ENCODE peak calls at places on chromosomes 7 and 10, in ten cellular contexts. S, D, U, C, T, A, Y, O, X and R are unnamed samples. For H3K4me1 and H3K9me3, the result is how much of the 10 kb centered on the place peaks cover.

GRCh38 chr7:111638048-111638447 is 75.8 kb upstream of the IMMP2L start:
- DNase-seq in C (no peak), A (no peak), S (no peak), X (no peak), D (no peak), T (no peak), U (no peak), Y (no peak), O (no peak), R (peak)

GRCh38 chr7:99201027-99201426 is 6.9 kb downstream of the KPNA7 start:
- DNase-seq in O (no peak), X (peak), S (peak), U (no peak), Y (no peak), A (no peak), C (no peak), T (no peak), D (no peak), R (peak)

GRCh38 chr7:16670747-16671344 is 24.9 kb downstream of the BZW2 start:
- DNase-seq in A (no peak), O (no peak), U (no peak), D (no peak), S (no peak), T (no peak), Y (no peak), C (no peak), X (no peak), R (no peak)

GRCh38 chr7:117124585-117125220 is 171.4 kb downstream of the ST7 start:
- DNase-seq in D (peak), C (peak), O (peak), T (peak), Y (peak), X (peak), S (peak), U (peak), A (peak), R (peak)

GRCh38 chr7:138797715-138798320 is at the start of the genes ATP6V0A4 and TMEM213:
- DNase-seq in T (no peak), X (no peak), O (no peak), D (no peak), A (no peak), Y (no peak), U (peak), C (peak), S (no peak), R (no peak)

GRCh38 chr7:22377690-22378089 is 20.7 kb upstream of the RAPGEF5 start:
- DNase-seq in U (no peak), S (no peak), A (no peak), Y (no peak), D (no peak), T (no peak), C (no peak), X (no peak), O (no peak), R (no peak)

GRCh38 chr10:31157125-31157983 is 125.7 kb upstream of the ZNF438 start:
- DNase-seq in D (peak), X (no peak), C (no peak), O (no peak), Y (no peak), S (peak), U (peak), T (peak), A (peak), R (no peak)

GRCh38 chr7:151114151-151115090 is 28.1 kb downstream of the AGAP3 start:
- DNase-seq in C (peak), A (no peak), T (no peak), Y (no peak), S (no peak), X (peak), O (no peak), D (no peak), U (no peak), R (peak)

GRCh38 chr10:43693602-43694001 is 44.9 kb upstream of the ZNF32 start:
- DNase-seq in S (peak), U (no peak), C (no peak), T (no peak), A (no peak), D (no peak), X (no peak), O (no peak), Y (no peak), R (no peak)

GRCh38 chr7:85479918-85480658 is 293.2 kb upstream of the SEMA3D start:
- DNase-seq in Y (no peak), A (no peak), T (no peak), C (no peak), X (peak), S (peak), O (no peak), U (no peak), D (no peak), R (peak)

GRCh38 chr7:4707134-4707651 is 25.1 kb downstream of the FOXK1 start:
- DNase-seq in T (no peak), S (no peak), X (no peak), Y (no peak), A (no peak), D (peak), U (no peak), C (no peak), O (no peak), R (no peak)

GRCh38 chr7:149226840-149227494 is 12.5 kb upstream of the ZNF212 start:
- DNase-seq in X (no peak), D (no peak), T (no peak), A (no peak), Y (no peak), C (no peak), O (no peak), S (no peak), U (no peak), R (peak)

GRCh38 chr7:55733584-55733983 is 129.0 kb downstream of the SEPTIN14 start:
- DNase-seq in Y (no peak), U (no peak), O (no peak), S (peak), A (no peak), C (no peak), T (no peak), X (no peak), D (no peak), R (no peak)

GRCh38 chr10:97404044-97404443 is 2.9 kb upstream of the RRP12 start:
- DNase-seq in S (no peak), X (no peak), U (no peak), Y (no peak), D (no peak), A (no peak), C (no peak), O (no peak), T (no peak), R (no peak)

GRCh38 chr10:57917019-57917418 is 350.7 kb downstream of the IPMK start:
- DNase-seq in Y (no peak), X (no peak), O (no peak), A (no peak), D (no peak), S (no peak), T (no peak), U (no peak), C (no peak), R (no peak)

GRCh38 chr10:8060010-8060703 is 5.7 kb downstream of the GATA3 start:
- DNase-seq in Y (no peak), D (no peak), C (no peak), X (peak), A (no peak), O (peak), U (no peak), S (peak), T (no peak), R (no peak)

GRCh38 chr10:122018951-122019413 is 30.0 kb downstream of the TACC2 start:
- DNase-seq in O (peak), C (peak), X (peak), A (no peak), D (no peak), Y (no peak), T (no peak), S (no peak), U (no peak), R (no peak)

GRCh38 chr7:156907656-156908055 is 14.7 kb upstream of the LMBR1 start:
- DNase-seq in C (no peak), T (no peak), X (peak), D (no peak), Y (no peak), U (no peak), A (no peak), S (no peak), O (no peak), R (no peak)

GRCh38 chr7:3336042-3336665 is 35.1 kb downstream of the SDK1 start:
- DNase-seq in X (no peak), T (no peak), O (no peak), A (no peak), S (no peak), Y (no peak), C (no peak), U (no peak), D (no peak), R (no peak)

GRCh38 chr10:26357203-26357602 is 80.9 kb upstream of the APBB1IP start:
- DNase-seq in Y (no peak), X (no peak), A (no peak), S (no peak), O (no peak), D (no peak), C (no peak), U (no peak), T (no peak), R (no peak)
- H3K4me3 ChIP-seq in Y (no peak), X (no peak), A (no peak), S (no peak), O (no peak), D (no peak), C (no peak), U (no peak), T (no peak), R (no peak)

GRCh38 chr7:18294408-18294807 is 201.1 kb upstream of the HDAC9 start:
- DNase-seq in O (no peak), U (no peak), X (no peak), Y (no peak), D (no peak), T (no peak), A (no peak), S (no peak), C (no peak), R (no peak)
- H3K4me1 ChIP-seq in O (under half), U (under half), X (under half), Y (under half), D (under half), T (under half), A (under half), S (under half), C (under half), R (under half)

GRCh38 chr7:53340220-53340619 is 304.8 kb downstream of the POM121L12 start:
- DNase-seq in Y (no peak), C (no peak), D (no peak), X (no peak), A (no peak), S (no peak), T (no peak), U (no peak), O (no peak), R (no peak)

DNA sequence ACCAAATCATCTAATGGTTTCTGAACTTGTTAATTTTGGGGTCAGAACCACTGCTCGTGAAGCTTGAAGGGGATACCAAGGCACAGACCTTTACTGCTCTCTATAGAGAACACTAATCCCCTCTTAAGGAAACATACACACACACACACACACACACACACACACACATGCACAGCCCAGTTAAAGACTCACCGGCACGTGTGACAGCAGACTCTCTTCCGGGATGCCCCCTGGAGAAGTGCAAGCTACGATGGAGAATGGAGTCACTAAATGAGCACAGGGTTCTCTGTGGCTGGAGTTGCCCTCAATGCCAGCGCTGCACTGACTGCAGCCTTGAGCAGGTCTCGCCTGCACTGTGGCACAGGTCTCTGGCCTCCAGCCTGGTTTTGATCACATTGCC is 300.7 kb downstream of the POM121L12 start:
- DNase-seq in S (no peak), D (no peak), C (no peak), X (no peak), A (no peak), O (no peak), Y (no peak), U (no peak), T (no peak), R (no peak)
- H3K9me3 ChIP-seq in S (under half), D (under half), C (under half), X (under half), A (under half), O (under half), Y (under half), U (under half), T (under half), R (under half)

DNA sequence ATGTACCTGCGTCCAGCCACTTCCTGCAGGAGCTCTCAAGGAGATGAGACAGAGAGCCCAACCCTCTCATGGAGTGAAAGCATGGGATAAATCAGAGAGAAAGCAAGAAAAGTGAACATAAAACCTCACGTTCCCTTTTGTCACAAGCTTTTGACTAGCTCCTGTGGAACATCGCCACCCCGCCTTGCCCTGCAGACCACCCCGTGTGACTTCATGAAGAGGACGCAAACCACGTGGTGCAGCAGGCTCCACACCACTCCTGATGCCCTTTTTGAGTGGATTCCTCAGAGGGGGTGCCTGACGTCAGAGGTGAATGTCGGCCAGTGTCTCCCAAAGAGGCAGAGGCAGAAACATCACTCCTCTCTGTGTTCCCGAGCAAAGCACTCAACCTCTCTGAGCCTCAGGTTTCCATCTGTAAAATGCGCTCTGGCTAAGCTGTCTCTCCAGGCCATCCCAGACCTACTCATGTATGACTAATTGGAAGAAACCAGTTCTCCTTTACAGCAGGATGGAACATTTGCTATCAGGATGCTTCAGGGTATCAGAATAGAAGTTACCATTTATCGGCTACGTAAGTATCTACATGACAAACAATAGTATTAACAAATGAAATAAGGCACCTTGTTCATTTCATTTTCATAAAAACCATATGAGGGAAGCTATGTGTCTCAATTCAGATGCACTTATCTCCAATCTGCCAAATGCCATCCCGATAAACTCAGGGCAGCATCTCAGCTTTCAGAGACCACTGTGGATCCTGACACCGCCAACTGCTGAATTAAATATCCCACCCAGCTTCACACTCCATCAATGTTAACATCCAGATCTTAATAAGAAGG is 5.3 kb downstream of the ZNF488 start:
- DNase-seq in T (no peak), X (no peak), U (no peak), Y (no peak), S (no peak), C (peak), O (no peak), D (no peak), A (no peak), R (no peak)
- H3K4me3 ChIP-seq in T (no peak), X (no peak), U (no peak), Y (no peak), S (no peak), C (no peak), O (no peak), D (no peak), A (no peak), R (no peak)